ENCODE peak calls at places on chromosome 1, in seven cellular contexts. S, I, Z, G, U, V and Q are unnamed samples.

GRCh38 chr1:40039245-40039756 is 1.2 kb upstream of the CAP1 start:
- DNase-seq in S (no peak), I (no peak), Z (no peak), G (no peak), U (no peak), V (no peak), Q (no peak)

GRCh38 chr1:203796223-203796747 is 862 bp downstream of the ZBED6 start:
- DNase-seq in S (no peak), I (no peak), Z (no peak), G (no peak), U (peak), V (peak), Q (no peak)

GRCh38 chr1:35181790-35182455 is 11.0 kb downstream of the SFPQ start:
- DNase-seq in S (no peak), I (no peak), Z (no peak), G (no peak), U (no peak), V (no peak), Q (no peak)

GRCh38 chr1:225750420-225750819 is 27.2 kb upstream of the SRP9 start:
- DNase-seq in S (no peak), I (no peak), Z (no peak), G (no peak), U (peak), V (no peak), Q (no peak)

GRCh38 chr1:93567255-93567918 is 114.2 kb downstream of the BCAR3 start:
- DNase-seq in S (peak), I (no peak), Z (no peak), G (no peak), U (no peak), V (peak), Q (no peak)

GRCh38 chr1:107877092-107877491 is 87.9 kb downstream of the VAV3 start:
- DNase-seq in S (peak), I (no peak), Z (no peak), G (no peak), U (peak), V (no peak), Q (no peak)

GRCh38 chr1:207389728-207390464 is 64.2 kb upstream of the CR2 start:
- DNase-seq in S (no peak), I (peak), Z (no peak), G (no peak), U (no peak), V (peak), Q (no peak)

GRCh38 chr1:39576016-39576657 is 453 bp downstream of the PABPC4 start:
- DNase-seq in S (peak), I (no peak), Z (no peak), G (peak), U (no peak), V (no peak), Q (no peak)

GRCh38 chr1:200139661-200140250 is 112.2 kb downstream of the NR5A2 start:
- DNase-seq in S (no peak), I (peak), Z (no peak), G (no peak), U (peak), V (peak), Q (no peak)

GRCh38 chr1:225937048-225937968 is 3.7 kb downstream of the LEFTY2 start:
- DNase-seq in S (no peak), I (no peak), Z (no peak), G (peak), U (no peak), V (no peak), Q (no peak)